ENCODE peak calls at places on chromosomes 12 and 14, in six cellular contexts. J is HepG2, W is GM12892, K is K562, R is H1, V is GM12878. S is an unnamed sample.

GRCh38 chr14:23931705-23932314 is 21.8 kb upstream of the DHRS4 start:
- DNase-seq in V (no peak), R (no peak), W (no peak), J (no peak), K (no peak), S (no peak)

GRCh38 chr14:77663289-77663688 is 44.5 kb downstream of the ALKBH1 start:
- DNase-seq in K (no peak), J (no peak), W (no peak), R (no peak), V (no peak), S (no peak)

GRCh38 chr14:64692597-64693350 is 11.4 kb upstream of the PLEKHG3 start:
- DNase-seq in K (no peak), W (no peak), R (no peak), J (no peak), V (no peak), S (no peak)

GRCh38 chr12:55713721-55714120 is 2.1 kb upstream of the BLOC1S1 start:
- DNase-seq in V (no peak), W (no peak), K (no peak), R (no peak), J (no peak), S (no peak)

GRCh38 chr14:52166822-52167221 is 98.0 kb upstream of the NID2 start:
- DNase-seq in R (no peak), W (no peak), K (no peak), J (no peak), V (no peak), S (no peak)

GRCh38 chr12:64178122-64178521 is 44.0 kb downstream of the KICS2 start:
- DNase-seq in J (no peak), K (no peak), W (no peak), R (no peak), V (no peak), S (no peak)

GRCh38 chr14:44108601-44109000 is 398.5 kb downstream of the FSCB start:
- DNase-seq in J (no peak), R (no peak), W (no peak), V (no peak), K (no peak), S (no peak)

GRCh38 chr12:122006186-122006926 is 15.3 kb upstream of the BCL7A start:
- DNase-seq in J (no peak), K (no peak), V (no peak), W (no peak), R (no peak), S (no peak)

GRCh38 chr12:68611094-68611818 is 557 bp downstream of the RAP1B start:
- DNase-seq in V (no peak), R (peak; percentile 72), W (peak; percentile 34), J (no peak), K (peak; percentile 76), S (peak; percentile 34)

GRCh38 chr14:103628221-103628683 is 759 bp upstream of the KLC1 start:
- DNase-seq in W (no peak), R (peak; percentile 78), K (peak; percentile 43), J (no peak), V (no peak), S (no peak)
- TF ChIP-seq POLR2A in W (peak; percentile 43), R (peak; percentile 53), K (peak; percentile 50), J (peak; percentile 57), V (peak; percentile 75), S (no peak)

GRCh38 chr12:32698285-32698684 is 19.2 kb downstream of the DNM1L start:
- DNase-seq in J (no peak), R (no peak), W (no peak), K (no peak), V (no peak), S (no peak)
- TF ChIP-seq TAF1 in J (no peak), R (no peak), W (no peak), K (no peak), V (no peak), S (no peak)

DNA sequence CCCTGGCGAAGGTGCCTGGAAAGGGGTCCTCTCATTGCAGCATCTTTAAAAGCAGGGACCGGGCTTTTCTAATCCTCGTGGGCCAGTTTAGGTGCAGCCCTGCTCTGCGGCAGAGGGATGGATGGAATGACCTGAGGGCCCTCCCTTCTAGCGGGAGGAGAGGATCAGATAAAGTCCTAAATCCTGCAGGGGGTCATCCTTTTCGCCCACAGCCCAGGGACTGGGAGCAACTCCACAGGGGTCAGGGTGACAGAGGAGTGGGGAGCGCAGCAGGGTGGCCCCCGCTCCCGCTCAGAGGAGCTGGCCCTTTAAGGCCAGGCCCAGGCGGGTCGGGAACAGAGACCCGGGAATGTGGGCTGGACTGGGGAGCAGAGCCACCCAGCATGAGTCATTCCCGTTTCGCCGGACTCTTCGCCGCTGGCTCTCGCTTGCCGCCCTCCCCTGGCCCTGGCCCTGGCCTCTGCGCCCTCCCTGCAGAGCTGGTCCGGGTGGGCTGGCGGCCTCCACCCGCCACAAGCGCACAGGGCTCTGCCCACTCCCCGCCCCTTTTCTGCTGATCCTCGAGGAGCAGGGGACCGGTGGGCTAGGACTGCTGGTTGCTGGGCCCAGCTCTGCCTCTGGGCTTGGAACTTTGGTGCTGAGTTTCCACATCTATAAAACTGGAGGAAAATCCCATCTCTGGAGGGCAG is 92.9 kb downstream of the NINJ2 start:
- DNase-seq in W (no peak), K (peak; percentile 73), R (peak; percentile 80), V (no peak), J (peak; percentile 77), S (no peak)
- TF ChIP-seq POLR2A in W (no peak), K (no peak), R (peak; percentile 26), V (no peak), J (no peak), S (no peak)

DNA sequence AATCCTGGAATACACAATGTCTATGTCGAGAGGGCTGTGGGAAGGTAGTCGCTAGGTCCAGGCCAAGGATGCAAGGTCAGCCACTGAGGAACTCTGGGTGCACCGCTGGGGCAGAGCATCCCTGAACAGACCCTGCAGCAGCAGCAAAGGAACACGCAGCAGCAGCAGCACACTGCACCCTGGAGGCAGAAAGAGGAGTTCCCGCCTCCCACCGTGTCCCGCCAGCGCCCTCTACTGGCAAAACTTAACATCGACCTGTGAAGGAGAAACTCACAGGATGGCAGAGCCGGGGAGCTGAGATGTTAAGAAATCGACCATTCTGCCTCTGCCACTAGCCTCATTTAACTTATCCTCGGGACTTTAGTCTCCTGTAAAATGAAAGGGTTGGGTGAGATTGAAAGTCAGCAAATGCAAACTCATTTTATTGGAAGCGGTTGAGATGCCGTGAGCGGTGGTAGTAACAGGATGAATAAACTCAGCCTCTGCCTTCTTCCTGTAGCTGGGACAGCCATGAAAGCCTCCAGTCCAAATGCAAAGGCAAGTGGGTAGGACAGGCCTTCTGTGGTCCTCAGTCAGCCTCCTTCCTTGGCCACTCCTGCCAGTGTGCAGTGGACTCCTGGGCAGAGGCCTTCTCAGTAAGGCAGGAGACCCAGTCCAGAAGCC is 45.6 kb downstream of the STAB2 start:
- DNase-seq in R (peak; percentile 97), K (peak; percentile 88), W (peak; percentile 58), V (peak; percentile 31), J (peak; percentile 66), S (peak; percentile 68)
- TF ChIP-seq TAF1 in R (no peak), K (no peak), W (no peak), V (no peak), J (no peak), S (no peak)

GRCh38 chr12:25958254-25959068 is at the start of gene RASSF8:
- DNase-seq in R (peak; percentile 79), V (no peak), W (peak; percentile 47), J (peak; percentile 23), K (peak; percentile 82), S (peak; percentile 48)
- TF ChIP-seq POLR2A in R (peak; percentile 54), V (no peak), W (no peak), J (no peak), K (no peak), S (no peak)

S was measured in GM12891.